ENCODE peak calls at places on chromosomes 3 and 15, in five cellular contexts. G is GM12878, P is HCT116, C is K562, I is HepG2. L is an unnamed sample.
A peak's percentile ranks its signal among the peaks of the same experiment; 100 is the strongest.

GRCh38 chr3:12782172-12782815 is 14.2 kb upstream of the CAND2 start:
- DNase-seq in G (no peak), P (no peak), C (peak; percentile 60), I (no peak), L (no peak)

GRCh38 chr15:67068724-67069400 is 3.5 kb downstream of the SMAD3 start:
- DNase-seq in G (no peak), P (no peak), C (peak; percentile 48), I (no peak), L (no peak)

GRCh38 chr3:167837430-167837829 is 101.9 kb downstream of the SERPINI1 start:
- DNase-seq in G (no peak), P (no peak), C (no peak), I (no peak), L (no peak)

GRCh38 chr15:35067501-35068347 is 17.4 kb downstream of the NANOGP8 start:
- DNase-seq in G (no peak), P (no peak), C (no peak), I (no peak), L (no peak)

GRCh38 chr3:187742351-187743171 is 2.7 kb downstream of the BCL6 start:
- DNase-seq in G (no peak), P (no peak), C (peak; percentile 17), I (no peak), L (no peak)

GRCh38 chr3:124117486-124117885 is 125.6 kb upstream of the ROPN1 start:
- DNase-seq in G (no peak), P (no peak), C (no peak), I (no peak), L (no peak)

GRCh38 chr3:12288466-12289129 is at the start of gene PPARG:
- DNase-seq in G (no peak), P (peak; percentile 73), C (no peak), I (peak; percentile 54), L (peak; percentile 72)

GRCh38 chr3:161069441-161070251 is 35.5 kb downstream of the B3GALNT1 start:
- DNase-seq in G (peak; percentile 94), P (no peak), C (no peak), I (no peak), L (no peak)

GRCh38 chr3:185824467-185825378 is at the start of gene IGF2BP2:
- DNase-seq in G (no peak), P (no peak), C (peak; percentile 85), I (peak; percentile 74), L (peak; percentile 79)

GRCh38 chr3:184725176-184725575 is 13.3 kb upstream of the MAGEF1 start:
- DNase-seq in G (no peak), P (no peak), C (no peak), I (no peak), L (no peak)

GRCh38 chr3:141452045-141452444 is 34.8 kb upstream of the RASA2 start:
- DNase-seq in G (peak; percentile 80), P (no peak), C (peak; percentile 63), I (peak; percentile 59), L (no peak)

GRCh38 chr3:176920806-176921205 is 276.5 kb downstream of the TBL1XR1 start:
- DNase-seq in G (no peak), P (no peak), C (no peak), I (peak; percentile 53), L (no peak)

GRCh38 chr3:116445291-116445841 is at the start of gene LSAMP:
- DNase-seq in G (no peak), P (no peak), C (no peak), I (no peak), L (peak; percentile 41)

GRCh38 chr15:41494922-41495735 is 1.5 kb downstream of the ITPKA start:
- DNase-seq in G (no peak), P (no peak), C (peak; percentile 59), I (no peak), L (peak; percentile 83)

GRCh38 chr3:28940530-28940929 is 340.3 kb upstream of the RBMS3 start:
- DNase-seq in G (peak; percentile 33), P (no peak), C (no peak), I (no peak), L (no peak)

GRCh38 chr15:25735550-25736384 is 127.4 kb downstream of the ATP10A start:
- DNase-seq in G (no peak), P (no peak), C (no peak), I (no peak), L (no peak)

GRCh38 chr3:49213998-49214397 is 42.6 kb downstream of the KLHDC8B start:
- DNase-seq in G (no peak), P (no peak), C (no peak), I (no peak), L (no peak)

GRCh38 chr15:29674661-29675533 is 147.4 kb downstream of the TJP1 start:
- DNase-seq in G (no peak), P (no peak), C (peak; percentile 67), I (peak; percentile 46), L (peak; percentile 93)

GRCh38 chr3:171640520-171641412 is 169.5 kb downstream of the PLD1 start:
- DNase-seq in G (no peak), P (no peak), C (no peak), I (peak; percentile 25), L (no peak)

GRCh38 chr15:25410649-25411048 is 28.2 kb downstream of the UBE3A start:
- DNase-seq in G (no peak), P (no peak), C (no peak), I (no peak), L (no peak)

GRCh38 chr3:168117853-168118313 is 22.2 kb upstream of the GOLIM4 start:
- DNase-seq in G (no peak), P (no peak), C (peak; percentile 20), I (peak; percentile 62), L (no peak)

GRCh38 chr3:188558343-188559068 is 404.5 kb downstream of the LPP start:
- DNase-seq in G (no peak), P (no peak), C (no peak), I (no peak), L (no peak)

GRCh38 chr3:192082733-192083660 is 622.0 kb downstream of the PYDC2 start:
- DNase-seq in G (peak; percentile 23), P (no peak), C (no peak), I (no peak), L (no peak)

GRCh38 chr3:48215019-48215418 is 8.3 kb upstream of the CAMP start:
- DNase-seq in G (no peak), P (no peak), C (no peak), I (no peak), L (no peak)

GRCh38 chr15:59371458-59372351 is 966 bp downstream of the MYO1E start:
- DNase-seq in G (no peak), P (no peak), C (no peak), I (no peak), L (peak; percentile 56)

GRCh38 chr15:75114796-75115195 is 86.9 kb upstream of the C15orf39 start:
- DNase-seq in G (no peak), P (no peak), C (no peak), I (no peak), L (no peak)

GRCh38 chr3:64133272-64133671 is 92.0 kb downstream of the PRICKLE2 start:
- DNase-seq in G (no peak), P (no peak), C (no peak), I (no peak), L (no peak)

GRCh38 chr3:52721002-52721741 is 15.3 kb downstream of the SPCS1 start:
- DNase-seq in G (no peak), P (no peak), C (no peak), I (no peak), L (no peak)

GRCh38 chr3:16338124-16338523 is 73.1 kb downstream of the OXNAD1 start:
- DNase-seq in G (peak; percentile 20), P (no peak), C (no peak), I (no peak), L (no peak)

GRCh38 chr3:100891827-100892226 is 101.4 kb downstream of the ABI3BP start:
- DNase-seq in G (no peak), P (no peak), C (no peak), I (no peak), L (no peak)

GRCh38 chr15:29670945-29671307 is 151.3 kb downstream of the TJP1 start:
- DNase-seq in G (no peak), P (no peak), C (no peak), I (peak; percentile 69), L (no peak)

GRCh38 chr3:7876741-7877297 is 624.8 kb upstream of the LMCD1 start:
- DNase-seq in G (no peak), P (peak; percentile 97), C (no peak), I (no peak), L (no peak)

GRCh38 chr3:194572944-194573491 is 60.2 kb downstream of the TMEM44 start:
- DNase-seq in G (no peak), P (no peak), C (no peak), I (no peak), L (no peak)

GRCh38 chr3:50271314-50272072 is 2.5 kb downstream of the SEMA3B start:
- DNase-seq in G (no peak), P (no peak), C (no peak), I (peak; percentile 91), L (no peak)
- H3K9ac ChIP-seq in G (no peak overlapping the region), P (no peak overlapping the region), C (peak overlapping the region; percentile 48), I (peak overlapping the region; percentile 94), L (no peak overlapping the region)

GRCh38 chr15:78420766-78421165 is 17.2 kb upstream of the IREB2 start:
- DNase-seq in G (no peak), P (no peak), C (no peak), I (no peak), L (no peak)

GRCh38 chr15:78418239-78418638 is 19.8 kb upstream of the IREB2 start:
- DNase-seq in G (no peak), P (no peak), C (no peak), I (no peak), L (no peak)

GRCh38 chr15:78419331-78419730 is 18.7 kb upstream of the IREB2 start:
- DNase-seq in G (no peak), P (no peak), C (no peak), I (no peak), L (no peak)

GRCh38 chr15:78420220-78420619 is 17.8 kb upstream of the IREB2 start:
- DNase-seq in G (no peak), P (no peak), C (no peak), I (no peak), L (no peak)

DNA sequence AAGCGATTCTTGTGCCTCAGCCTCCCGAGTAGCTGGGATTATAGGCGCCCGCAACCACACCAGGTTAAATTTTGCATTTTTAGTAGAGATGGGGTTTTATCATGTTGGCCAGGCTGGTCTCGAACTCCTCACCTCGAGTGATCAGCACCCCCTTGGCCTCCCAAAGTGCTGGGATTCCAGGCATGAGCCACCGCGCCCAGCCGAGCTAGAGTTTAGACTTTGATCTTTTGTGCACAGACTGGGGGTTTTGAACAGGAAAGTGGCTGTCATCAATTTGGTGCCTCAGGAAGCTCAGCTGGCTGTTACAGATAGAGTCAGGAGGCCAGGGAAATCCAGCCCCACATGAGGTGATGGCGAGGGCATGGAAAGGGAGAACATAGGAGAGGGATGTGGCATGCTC is 19.3 kb upstream of the IREB2 start:
- DNase-seq in G (no peak), P (no peak), C (no peak), I (peak; percentile 54), L (no peak)
- TF ChIP-seq SP1 in G (no peak), P (no peak), C (no peak), I (no peak), L (no peak)

GRCh38 chr3:133574260-133574881 is 885 bp downstream of the CDV3 start:
- DNase-seq in G (peak; percentile 58), P (no peak), C (peak; percentile 53), I (peak; percentile 44), L (peak; percentile 72)
- TF ChIP-seq CTCF in G (peak; percentile 19), P (no peak), C (no peak), I (peak; percentile 52), L (no peak)

GRCh38 chr3:4866841-4867240 is 112.4 kb upstream of the BHLHE40 start:
- DNase-seq in G (no peak), P (no peak), C (no peak), I (no peak), L (no peak)
- H3K9ac ChIP-seq in G (no peak overlapping the region), P (no peak overlapping the region), C (no peak overlapping the region), I (no peak overlapping the region), L (no peak overlapping the region)